ENCODE peak calls at places on chromosomes 1 and 21, in five cellular contexts. B is neural crest cell; R is AG09319; P is pancreas; H is naive thymus-derived CD4-positive, alpha-beta T cell. K is an unnamed sample.

GRCh38 chr1:239811211-239811902 is 280.3 kb upstream of the FMN2 start:
- DNase-seq in R (no peak), P (no peak), B (peak), H (no peak), K (no peak)

GRCh38 chr1:107739183-107739582 is 225.8 kb downstream of the VAV3 start:
- DNase-seq in H (no peak), B (no peak), R (no peak), P (no peak), K (no peak)

GRCh38 chr1:173393655-173393993 is 83.5 kb upstream of the PRDX6 start:
- DNase-seq in P (no peak), B (no peak), R (peak), H (no peak), K (no peak)

GRCh38 chr1:207277241-207277640 is 44.2 kb upstream of the CD55 start:
- DNase-seq in P (no peak), R (no peak), B (no peak), H (no peak), K (no peak)

GRCh38 chr1:9737057-9737456 is 85.5 kb downstream of the PIK3CD start:
- DNase-seq in R (no peak), H (no peak), B (no peak), P (no peak), K (no peak)

GRCh38 chr1:213603087-213603486 is 384.7 kb upstream of the PROX1 start:
- DNase-seq in P (no peak), B (no peak), H (no peak), R (no peak), K (no peak)

GRCh38 chr21:33403128-33403785 is at the start of gene IFNGR2:
- DNase-seq in R (no peak), P (peak), B (peak), H (peak), K (peak)

GRCh38 chr1:205677152-205677551 is 3.2 kb downstream of the SLC45A3 start:
- DNase-seq in R (no peak), H (no peak), B (no peak), P (no peak), K (no peak)

GRCh38 chr21:38489283-38489677 is 9.0 kb downstream of the ERG start:
- DNase-seq in H (no peak), B (no peak), R (no peak), P (no peak), K (no peak)

GRCh38 chr1:239361403-239361802 is 25.0 kb upstream of the CHRM3 start:
- DNase-seq in R (no peak), H (no peak), B (no peak), P (no peak), K (peak)

GRCh38 chr1:115445090-115445489 is 107.0 kb upstream of the NGF start:
- DNase-seq in B (no peak), H (no peak), P (no peak), R (no peak), K (no peak)

K was measured in LoVo.